ENCODE peak calls at places on chromosomes 1 and 21, in six cellular contexts. One of them, this sample, is unnamed.

GRCh38 chr1:245279346-245279745 is 124.6 kb downstream of the KIF26B start:
- DNase-seq in SK-N-SH: no peak
- DNase-seq in stomach: no peak
- DNase-seq in A549: no peak
- DNase-seq in ovary: no peak
- DNase-seq in tibial nerve: no peak
- DNase-seq in this sample: no peak

GRCh38 chr1:54996869-54997710 is 1.6 kb upstream of the BSND start:
- DNase-seq in SK-N-SH: peak; percentile 68
- DNase-seq in stomach: no peak
- DNase-seq in A549: no peak
- DNase-seq in ovary: no peak
- DNase-seq in tibial nerve: no peak
- DNase-seq in this sample: no peak

GRCh38 chr1:94020764-94021579 is 100.0 kb downstream of the ABCA4 start:
- DNase-seq in SK-N-SH: no peak
- DNase-seq in stomach: no peak
- DNase-seq in A549: no peak
- DNase-seq in ovary: no peak
- DNase-seq in tibial nerve: no peak
- DNase-seq in this sample: no peak

GRCh38 chr1:63777286-63777685 is 3.5 kb downstream of the ROR1 start:
- DNase-seq in SK-N-SH: no peak
- DNase-seq in stomach: no peak
- DNase-seq in A549: no peak
- DNase-seq in ovary: no peak
- DNase-seq in tibial nerve: no peak
- DNase-seq in this sample: no peak

GRCh38 chr1:224747578-224747977 is 131.5 kb downstream of the CNIH3 start:
- DNase-seq in SK-N-SH: no peak
- DNase-seq in stomach: no peak
- DNase-seq in A549: no peak
- DNase-seq in ovary: no peak
- DNase-seq in tibial nerve: no peak
- DNase-seq in this sample: no peak

GRCh38 chr1:52002038-52002917 is 11.8 kb upstream of the RAB3B start:
- DNase-seq in SK-N-SH: peak; percentile 79
- DNase-seq in stomach: no peak
- DNase-seq in A549: peak; percentile 87
- DNase-seq in ovary: no peak
- DNase-seq in tibial nerve: peak; percentile 95
- DNase-seq in this sample: no peak

GRCh38 chr1:20319456-20319855 is 28.8 kb downstream of the VWA5B1 start:
- DNase-seq in SK-N-SH: no peak
- DNase-seq in stomach: no peak
- DNase-seq in A549: no peak
- DNase-seq in ovary: no peak
- DNase-seq in tibial nerve: no peak
- DNase-seq in this sample: no peak

GRCh38 chr1:154179951-154180687 is 11.8 kb downstream of the TPM3 start:
- DNase-seq in SK-N-SH: no peak
- DNase-seq in stomach: no peak
- DNase-seq in A549: no peak
- DNase-seq in ovary: no peak
- DNase-seq in tibial nerve: no peak
- DNase-seq in this sample: no peak

GRCh38 chr1:23118957-23119792 is 49.5 kb downstream of the LUZP1 start:
- DNase-seq in SK-N-SH: no peak
- DNase-seq in stomach: no peak
- DNase-seq in A549: no peak
- DNase-seq in ovary: no peak
- DNase-seq in tibial nerve: no peak
- DNase-seq in this sample: no peak

GRCh38 chr1:37755290-37755689 is 9.6 kb downstream of the EPHA10 start:
- DNase-seq in SK-N-SH: no peak
- DNase-seq in stomach: no peak
- DNase-seq in A549: no peak
- DNase-seq in ovary: no peak
- DNase-seq in tibial nerve: no peak
- DNase-seq in this sample: no peak

GRCh38 chr1:3012511-3013291 is 8.6 kb upstream of the ACTRT2 start:
- DNase-seq in SK-N-SH: peak; percentile 88
- DNase-seq in stomach: peak; percentile 77
- DNase-seq in A549: no peak
- DNase-seq in ovary: peak; percentile 70
- DNase-seq in tibial nerve: peak; percentile 53
- DNase-seq in this sample: peak; percentile 66

GRCh38 chr1:154403300-154403943 is 1.7 kb upstream of the IL6R start:
- DNase-seq in SK-N-SH: no peak
- DNase-seq in stomach: no peak
- DNase-seq in A549: no peak
- DNase-seq in ovary: no peak
- DNase-seq in tibial nerve: no peak
- DNase-seq in this sample: peak; percentile 59

GRCh38 chr1:60833173-60833572 is 249.2 kb upstream of the NFIA start:
- DNase-seq in SK-N-SH: no peak
- DNase-seq in stomach: no peak
- DNase-seq in A549: no peak
- DNase-seq in ovary: no peak
- DNase-seq in tibial nerve: no peak
- DNase-seq in this sample: no peak

GRCh38 chr1:238811211-238811610 is 575.2 kb upstream of the CHRM3 start:
- DNase-seq in SK-N-SH: no peak
- DNase-seq in stomach: no peak
- DNase-seq in A549: no peak
- DNase-seq in ovary: no peak
- DNase-seq in tibial nerve: no peak
- DNase-seq in this sample: no peak

GRCh38 chr1:9302745-9303524 is 10.2 kb downstream of the SPSB1 start:
- DNase-seq in SK-N-SH: no peak
- DNase-seq in stomach: no peak
- DNase-seq in A549: peak; percentile 79
- DNase-seq in ovary: no peak
- DNase-seq in tibial nerve: no peak
- DNase-seq in this sample: no peak

GRCh38 chr1:24362982-24363614 is 43.9 kb downstream of the GRHL3 start:
- DNase-seq in SK-N-SH: no peak
- DNase-seq in stomach: no peak
- DNase-seq in A549: peak; percentile 55
- DNase-seq in ovary: no peak
- DNase-seq in tibial nerve: peak; percentile 24
- DNase-seq in this sample: peak; percentile 73

GRCh38 chr21:25330266-25330665 is 277.0 kb downstream of the MRPL39 start:
- DNase-seq in SK-N-SH: no peak
- DNase-seq in stomach: no peak
- DNase-seq in A549: no peak
- DNase-seq in ovary: no peak
- DNase-seq in tibial nerve: no peak
- DNase-seq in this sample: no peak

GRCh38 chr1:29180497-29181412 is 945 bp downstream of the SRSF4 start:
- DNase-seq in SK-N-SH: no peak
- DNase-seq in stomach: no peak
- DNase-seq in A549: no peak
- DNase-seq in ovary: no peak
- DNase-seq in tibial nerve: no peak
- DNase-seq in this sample: no peak

GRCh38 chr1:1565340-1565739 is 9.3 kb downstream of the SSU72 start:
- DNase-seq in SK-N-SH: no peak
- DNase-seq in stomach: no peak
- DNase-seq in A549: no peak
- DNase-seq in ovary: no peak
- DNase-seq in tibial nerve: no peak
- DNase-seq in this sample: no peak

GRCh38 chr1:178088651-178089050 is 5.3 kb upstream of the RASAL2 start:
- DNase-seq in SK-N-SH: no peak
- DNase-seq in stomach: no peak
- DNase-seq in A549: no peak
- DNase-seq in ovary: no peak
- DNase-seq in tibial nerve: no peak
- DNase-seq in this sample: no peak

GRCh38 chr1:222634180-222635013 is 16.5 kb downstream of the MIA3 start:
- DNase-seq in SK-N-SH: peak; percentile 56
- DNase-seq in stomach: peak; percentile 67
- DNase-seq in A549: peak; percentile 89
- DNase-seq in ovary: peak; percentile 50
- DNase-seq in tibial nerve: peak; percentile 96
- DNase-seq in this sample: peak; percentile 74

GRCh38 chr1:88773540-88774150 is 89.6 kb downstream of the PKN2 start:
- DNase-seq in SK-N-SH: no peak
- DNase-seq in stomach: no peak
- DNase-seq in A549: peak; percentile 49
- DNase-seq in ovary: no peak
- DNase-seq in tibial nerve: no peak
- DNase-seq in this sample: no peak

GRCh38 chr1:195899762-195900352 is 708.4 kb downstream of the KCNT2 start:
- DNase-seq in SK-N-SH: no peak
- DNase-seq in stomach: no peak
- DNase-seq in A549: peak; percentile 14
- DNase-seq in ovary: no peak
- DNase-seq in tibial nerve: no peak
- DNase-seq in this sample: no peak

GRCh38 chr1:184755226-184756065 is 788 bp upstream of the EDEM3 start:
- DNase-seq in SK-N-SH: peak; percentile 16
- DNase-seq in stomach: no peak
- DNase-seq in A549: peak; percentile 22
- DNase-seq in ovary: no peak
- DNase-seq in tibial nerve: peak; percentile 13
- DNase-seq in this sample: no peak

GRCh38 chr1:208544794-208545193 is 300.6 kb upstream of the PLXNA2 start:
- DNase-seq in SK-N-SH: no peak
- DNase-seq in stomach: no peak
- DNase-seq in A549: no peak
- DNase-seq in ovary: no peak
- DNase-seq in tibial nerve: no peak
- DNase-seq in this sample: no peak

GRCh38 chr21:46667191-46667734 is 31.8 kb downstream of the PRMT2 start:
- DNase-seq in SK-N-SH: peak; percentile 78
- DNase-seq in stomach: no peak
- DNase-seq in A549: peak; percentile 45
- DNase-seq in ovary: no peak
- DNase-seq in tibial nerve: no peak
- DNase-seq in this sample: no peak

GRCh38 chr21:18153063-18153462 is 91.6 kb upstream of the CHODL start:
- DNase-seq in SK-N-SH: no peak
- DNase-seq in stomach: no peak
- DNase-seq in A549: no peak
- DNase-seq in ovary: no peak
- DNase-seq in tibial nerve: no peak
- DNase-seq in this sample: no peak

GRCh38 chr1:233620065-233620464 is 6.2 kb downstream of the KCNK1 start:
- DNase-seq in SK-N-SH: no peak
- DNase-seq in stomach: no peak
- DNase-seq in A549: no peak
- DNase-seq in ovary: no peak
- DNase-seq in tibial nerve: no peak
- DNase-seq in this sample: no peak

GRCh38 chr1:152811671-152812070 is at the start of gene LCE1B:
- DNase-seq in SK-N-SH: no peak
- DNase-seq in stomach: no peak
- DNase-seq in A549: no peak
- DNase-seq in ovary: no peak
- DNase-seq in tibial nerve: no peak
- DNase-seq in this sample: no peak

GRCh38 chr1:24727490-24728214 is 17.6 kb upstream of the CLIC4 start:
- DNase-seq in SK-N-SH: no peak
- DNase-seq in stomach: peak; percentile 66
- DNase-seq in A549: no peak
- DNase-seq in ovary: peak; percentile 77
- DNase-seq in tibial nerve: no peak
- DNase-seq in this sample: peak; percentile 94

GRCh38 chr1:220772846-220773245 is 13.9 kb upstream of the MTARC1 start:
- DNase-seq in SK-N-SH: no peak
- DNase-seq in stomach: no peak
- DNase-seq in A549: no peak
- DNase-seq in ovary: no peak
- DNase-seq in tibial nerve: no peak
- DNase-seq in this sample: no peak

DNA sequence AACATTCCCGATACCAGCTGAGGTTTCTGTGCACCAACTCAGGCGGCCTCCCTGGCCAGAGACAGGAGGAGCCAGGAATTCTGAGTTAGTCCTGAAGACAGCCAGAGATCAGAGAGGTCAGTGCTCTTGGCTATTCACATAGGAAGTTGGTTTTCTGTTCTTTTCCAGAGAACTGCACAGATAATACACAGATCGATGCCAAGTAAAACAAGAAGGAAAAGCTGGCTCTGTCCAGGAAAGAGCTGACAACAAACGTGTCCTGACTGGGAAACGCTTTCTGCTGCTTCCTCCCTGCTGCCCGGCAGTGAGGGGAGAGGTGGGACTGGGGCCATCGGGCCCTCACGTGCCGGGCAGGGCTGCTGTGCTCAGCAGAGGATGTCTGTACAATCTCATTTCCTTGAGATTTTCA is 211.2 kb upstream of the RAB4A start:
- DNase-seq in SK-N-SH: peak; percentile 61
- DNase-seq in stomach: no peak
- DNase-seq in A549: no peak
- DNase-seq in ovary: peak; percentile 62
- DNase-seq in tibial nerve: peak; percentile 67
- DNase-seq in this sample: no peak
- TF ChIP-seq EP300 in SK-N-SH: no peak
- TF ChIP-seq EP300 in stomach: peak; percentile 54
- TF ChIP-seq EP300 in A549: no peak
- TF ChIP-seq EP300 in ovary: peak; percentile 57
- TF ChIP-seq EP300 in tibial nerve: peak; percentile 26
- TF ChIP-seq EP300 in this sample: no peak

GRCh38 chr1:180271640-180272255 is 41.7 kb downstream of the LHX4 start:
- DNase-seq in SK-N-SH: no peak
- DNase-seq in stomach: no peak
- DNase-seq in A549: no peak
- DNase-seq in ovary: no peak
- DNase-seq in tibial nerve: no peak
- DNase-seq in this sample: peak; percentile 50
- TF ChIP-seq CTCF in SK-N-SH: no peak
- TF ChIP-seq CTCF in stomach: no peak
- TF ChIP-seq CTCF in A549: no peak
- TF ChIP-seq CTCF in ovary: no peak
- TF ChIP-seq CTCF in tibial nerve: no peak
- TF ChIP-seq CTCF in this sample: no peak

DNA sequence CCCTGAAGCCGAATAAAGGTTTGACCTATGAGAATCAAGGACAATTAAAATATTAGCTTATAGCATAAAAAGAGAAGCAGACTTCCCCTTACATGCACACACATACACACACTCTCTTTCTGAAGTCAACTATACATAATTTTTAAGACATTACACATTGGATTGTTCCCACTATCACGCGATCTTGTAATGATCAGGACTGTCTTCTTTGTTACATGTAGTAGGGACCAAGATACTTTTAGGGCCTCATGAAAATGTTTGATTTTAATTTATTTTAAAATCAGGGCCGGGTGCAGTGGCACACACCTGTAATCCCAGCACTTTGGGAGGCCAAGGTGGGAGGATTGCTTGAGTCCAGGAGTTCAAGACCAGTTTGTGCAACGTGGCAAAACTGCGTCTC is 16.4 kb upstream of the IRF2BP2 start:
- DNase-seq in SK-N-SH: no peak
- DNase-seq in stomach: no peak
- DNase-seq in A549: no peak
- DNase-seq in ovary: no peak
- DNase-seq in tibial nerve: no peak
- DNase-seq in this sample: no peak
- H3K9me3 ChIP-seq in SK-N-SH: no peaks in the 10 kb centered on the region
- H3K9me3 ChIP-seq in stomach: no peaks in the 10 kb centered on the region
- H3K9me3 ChIP-seq in A549: no peaks in the 10 kb centered on the region
- H3K9me3 ChIP-seq in ovary: no peaks in the 10 kb centered on the region
- H3K9me3 ChIP-seq in tibial nerve: no peaks in the 10 kb centered on the region
- H3K9me3 ChIP-seq in this sample: no peaks in the 10 kb centered on the region

GRCh38 chr1:87151500-87152421 is 176.9 kb upstream of the LMO4 start:
- DNase-seq in SK-N-SH: no peak
- DNase-seq in stomach: peak; percentile 49
- DNase-seq in A549: no peak
- DNase-seq in ovary: peak; percentile 59
- DNase-seq in tibial nerve: peak; percentile 76
- DNase-seq in this sample: peak; percentile 83
- TF ChIP-seq EP300 in SK-N-SH: no peak
- TF ChIP-seq EP300 in stomach: no peak
- TF ChIP-seq EP300 in A549: no peak
- TF ChIP-seq EP300 in ovary: no peak
- TF ChIP-seq EP300 in tibial nerve: no peak
- TF ChIP-seq EP300 in this sample: no peak

This sample was measured in sigmoid colon.